ENCODE peak calls at places on chromosome X, in five cellular contexts. G is GM12878, C is HepG2, F is K562, J is SK-N-SH. U is an unnamed sample.

GRCh38 chrX:74536142-74537010 is 78.0 kb downstream of the RLIM start:
- DNase-seq in G (no peak), C (no peak), J (peak), F (peak), U (no peak)

GRCh38 chrX:95703696-95704095 is 980.9 kb upstream of the DIAPH2 start:
- DNase-seq in G (no peak), F (no peak), C (no peak), J (no peak), U (no peak)

GRCh38 chrX:105307762-105308161 is 87.3 kb upstream of the TEX13A start:
- DNase-seq in J (no peak), G (no peak), F (no peak), C (no peak), U (no peak)

GRCh38 chrX:19911784-19912183 is 24.4 kb upstream of the SH3KBP1 start:
- DNase-seq in G (no peak), F (no peak), J (no peak), C (no peak), U (no peak)

GRCh38 chrX:87517571-87518141 is at the start of gene KLHL4:
- DNase-seq in J (no peak), C (no peak), F (peak), G (no peak), U (no peak)

GRCh38 chrX:45803383-45803921 is 602.8 kb upstream of the DIPK2B start:
- DNase-seq in F (no peak), J (no peak), C (no peak), G (no peak), U (peak)

GRCh38 chrX:30971761-30972603 is 82.9 kb upstream of the TAB3 start:
- DNase-seq in G (no peak), F (peak), C (peak), J (peak), U (no peak)

GRCh38 chrX:118577041-118577440 is 81.4 kb downstream of the DOCK11 start:
- DNase-seq in F (no peak), J (no peak), C (peak), G (no peak), U (no peak)

GRCh38 chrX:94051926-94052325 is 377.9 kb downstream of the FAM133A start:
- DNase-seq in F (no peak), G (no peak), C (no peak), J (no peak), U (no peak)

GRCh38 chrX:108362026-108362425 is 76.2 kb downstream of the COL4A6 start:
- DNase-seq in J (no peak), G (no peak), F (no peak), C (peak), U (no peak)

GRCh38 chrX:10600479-10600878 is 19.9 kb downstream of the MID1 start:
- DNase-seq in C (no peak), J (no peak), G (no peak), F (no peak), U (no peak)

GRCh38 chrX:10602646-10603045 is 17.7 kb downstream of the MID1 start:
- DNase-seq in F (no peak), G (no peak), C (no peak), J (no peak), U (no peak)

GRCh38 chrX:10598540-10598939 is 21.8 kb downstream of the MID1 start:
- DNase-seq in C (no peak), F (no peak), J (no peak), G (no peak), U (no peak)

GRCh38 chrX:10603612-10604011 is 16.8 kb downstream of the MID1 start:
- DNase-seq in J (no peak), F (no peak), G (no peak), C (no peak), U (no peak)

DNA sequence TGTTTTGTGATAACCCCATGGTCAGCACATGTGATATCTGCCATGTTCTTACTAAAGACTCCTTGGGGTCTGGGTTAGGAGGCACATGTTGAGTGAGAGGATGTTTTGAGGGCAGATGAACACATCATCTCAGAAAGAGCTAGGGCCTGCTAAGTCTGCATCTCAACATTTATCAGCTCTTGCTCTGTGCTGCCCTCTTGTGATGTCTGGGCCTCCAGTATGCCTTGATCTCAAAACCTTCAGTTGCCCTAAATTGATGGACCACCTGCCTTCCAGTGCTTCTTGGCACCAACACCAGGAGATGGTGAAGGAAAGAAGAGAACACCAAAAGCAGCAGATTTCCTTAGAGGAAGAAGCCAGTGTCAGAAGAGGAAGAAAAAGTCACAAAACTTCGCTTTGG is 22.5 kb downstream of the MID1 start:
- DNase-seq in J (no peak), G (no peak), F (peak), C (peak), U (no peak)
- TF ChIP-seq REST in J (no peak), G (no peak), F (no peak), C (no peak), U (no peak)

GRCh38 chrX:3697220-3697684 is 16.2 kb downstream of the PRKX start:
- DNase-seq in G (no peak), J (no peak), C (no peak), F (peak), U (no peak)

GRCh38 chrX:3699841-3700381 is 13.5 kb downstream of the PRKX start:
- DNase-seq in G (peak), J (no peak), C (no peak), F (no peak), U (no peak)

GRCh38 chrX:3697701-3698279 is 15.7 kb downstream of the PRKX start:
- DNase-seq in J (no peak), G (no peak), C (no peak), F (no peak), U (no peak)
- TF ChIP-seq POLR2AphosphoS5 in J (no peak), G (no peak), C (no peak), F (no peak), U (no peak)

DNA sequence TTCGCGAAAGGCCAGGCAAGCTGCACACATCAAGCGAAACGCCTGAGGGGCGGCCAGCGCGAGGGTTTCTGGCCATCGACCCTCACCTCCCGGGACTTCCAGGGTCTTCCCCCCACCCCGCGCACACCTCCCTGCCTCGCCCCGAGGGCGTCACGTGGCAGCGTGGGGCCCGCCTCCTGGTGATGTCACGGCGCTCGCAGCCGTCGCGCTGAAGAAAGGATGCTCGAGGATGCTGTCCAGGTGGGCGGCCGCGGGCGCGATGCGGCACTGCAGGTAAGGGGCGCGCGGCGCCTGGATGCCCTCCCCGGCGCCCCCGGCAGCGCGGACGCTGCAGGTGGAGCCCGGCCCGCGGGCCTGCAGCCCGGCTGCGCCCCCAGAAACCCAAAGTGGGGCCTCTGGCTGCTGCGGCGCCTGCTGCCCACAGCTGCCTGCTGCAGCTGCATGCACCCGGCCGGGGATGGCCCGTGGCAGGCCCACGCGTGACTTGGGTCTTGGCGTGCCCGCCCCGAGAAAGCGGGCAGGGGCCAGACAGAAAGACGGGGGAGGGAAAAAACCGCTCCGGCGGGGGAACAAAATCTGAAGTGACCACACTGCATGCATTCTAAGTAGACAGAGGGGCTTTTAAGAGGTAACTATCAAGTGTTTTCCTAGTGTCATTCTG is 1.6 kb downstream of the CLCN4 start:
- DNase-seq in C (no peak), J (peak), F (no peak), G (no peak), U (no peak)
- TF ChIP-seq ZBTB33 in C (no peak), J (no peak), F (no peak), G (no peak), U (no peak)

GRCh38 chrX:149527705-149528104 is 13.1 kb upstream of the EOLA1 start:
- DNase-seq in J (peak), G (no peak), C (peak), F (peak), U (no peak)
- TF ChIP-seq REST in J (no peak), G (no peak), C (no peak), F (no peak), U (no peak)

GRCh38 chrX:12971282-12972003 is 3.5 kb upstream of the TMSB4X start:
- DNase-seq in C (no peak), G (no peak), J (no peak), F (no peak), U (no peak)
- TF ChIP-seq POLR2AphosphoS5 in C (no peak), G (no peak), J (no peak), F (no peak), U (no peak)

GRCh38 chrX:72041901-72042859 is 89.5 kb downstream of the RTL5 start:
- DNase-seq in J (no peak), F (no peak), C (no peak), G (no peak), U (no peak)

GRCh38 chrX:72046447-72046846 is 85.3 kb downstream of the RTL5 start:
- DNase-seq in J (peak), F (no peak), C (no peak), G (no peak), U (no peak)

GRCh38 chrX:72045552-72046277 is 86.0 kb downstream of the RTL5 start:
- DNase-seq in C (no peak), J (peak), F (no peak), G (no peak), U (no peak)

GRCh38 chrX:72042860-72043248 is 88.9 kb downstream of the RTL5 start:
- DNase-seq in J (no peak), G (no peak), F (no peak), C (no peak), U (no peak)

GRCh38 chrX:72045141-72045540 is 86.6 kb downstream of the RTL5 start:
- DNase-seq in C (no peak), F (no peak), J (no peak), G (no peak), U (no peak)
- TF ChIP-seq ZBTB33 in C (no peak), F (no peak), J (no peak), G (no peak), U (no peak)

GRCh38 chrX:14029425-14030247 is at the start of gene GEMIN8:
- DNase-seq in J (peak), C (peak), G (peak), F (peak), U (peak)

GRCh38 chrX:14027511-14028019 is 2.1 kb downstream of the GEMIN8 start:
- DNase-seq in G (peak), J (no peak), F (peak), C (peak), U (no peak)

GRCh38 chrX:14027031-14027430 is 2.7 kb downstream of the GEMIN8 start:
- DNase-seq in C (no peak), G (no peak), F (no peak), J (no peak), U (no peak)

GRCh38 chrX:14029039-14029424 is 660 bp downstream of the GEMIN8 start:
- DNase-seq in C (no peak), F (peak), G (no peak), J (peak), U (no peak)

DNA sequence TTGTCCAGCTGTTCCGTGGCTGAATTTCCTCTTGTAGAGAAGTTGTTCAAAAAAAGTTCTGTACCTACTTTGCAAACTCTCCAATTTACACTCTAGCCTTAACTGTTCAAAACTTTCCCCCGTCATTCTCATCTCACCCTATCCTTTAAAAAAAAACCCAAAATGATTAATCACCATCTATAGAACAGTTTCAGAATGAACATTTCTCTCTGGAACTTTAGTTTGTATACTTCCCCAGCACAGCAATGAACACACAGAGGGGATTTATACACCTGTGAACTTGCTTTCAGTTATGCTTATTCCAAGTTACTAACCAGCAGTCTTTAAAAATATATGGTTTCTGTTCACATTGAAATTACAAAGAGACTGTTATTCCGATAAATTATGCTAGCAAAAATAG is 1.2 kb downstream of the GEMIN8 start:
- DNase-seq in J (no peak), F (no peak), C (no peak), G (peak), U (no peak)
- TF ChIP-seq REST in J (no peak), F (no peak), C (no peak), G (no peak), U (no peak)

U was measured in HCT116.